ENCODE peak calls at places on chromosomes 7 and 10, in nine cellular contexts. V, W, R, T, S, B, K, Q and N are unnamed samples.

GRCh38 chr7:52119537-52119936 is 802.9 kb upstream of the COBL start:
- DNase-seq in V (no peak), W (no peak), R (no peak), T (no peak), S (no peak), B (no peak), K (no peak), Q (no peak), N (no peak)

GRCh38 chr10:6053303-6053702 is 8.9 kb downstream of the IL2RA start:
- DNase-seq in V (no peak), W (no peak), R (no peak), T (no peak), S (no peak), B (no peak), K (no peak), Q (no peak), N (no peak)

GRCh38 chr7:34208878-34209621 is 303.7 kb downstream of the BMPER start:
- DNase-seq in V (no peak), W (no peak), R (no peak), T (no peak), S (no peak), B (no peak), K (no peak), Q (no peak), N (no peak)

GRCh38 chr10:17465328-17466125 is 11.1 kb upstream of the ST8SIA6 start:
- DNase-seq in V (no peak), W (no peak), R (no peak), T (no peak), S (no peak), B (no peak), K (no peak), Q (no peak), N (no peak)

GRCh38 chr10:94344522-94345122 is 18.1 kb downstream of the NOC3L start:
- DNase-seq in V (no peak), W (no peak), R (no peak), T (no peak), S (no peak), B (no peak), K (no peak), Q (no peak), N (no peak)

GRCh38 chr10:23910296-23910695 is 298.6 kb upstream of the KIAA1217 start:
- DNase-seq in V (no peak), W (no peak), R (no peak), T (no peak), S (no peak), B (no peak), K (no peak), Q (no peak), N (no peak)

GRCh38 chr7:727806-728460 is 852 bp upstream of the PRKAR1B start:
- DNase-seq in V (no peak), W (peak), R (no peak), T (no peak), S (no peak), B (no peak), K (no peak), Q (no peak), N (no peak)

GRCh38 chr7:107007004-107007891 is 37.3 kb upstream of the PRKAR2B start:
- DNase-seq in V (peak), W (no peak), R (no peak), T (no peak), S (no peak), B (no peak), K (no peak), Q (no peak), N (peak)

GRCh38 chr10:61250131-61250530 is 203.1 kb downstream of the TMEM26 start:
- DNase-seq in V (no peak), W (no peak), R (no peak), T (no peak), S (no peak), B (no peak), K (no peak), Q (no peak), N (no peak)

GRCh38 chr7:90655566-90655965 is 59.4 kb downstream of the CDK14 start:
- DNase-seq in V (no peak), W (no peak), R (no peak), T (no peak), S (no peak), B (peak), K (no peak), Q (no peak), N (no peak)

GRCh38 chr7:5693529-5693928 is 87.9 kb downstream of the RNF216 start:
- DNase-seq in V (peak), W (no peak), R (no peak), T (no peak), S (peak), B (peak), K (no peak), Q (no peak), N (peak)

GRCh38 chr10:29501692-29502091 is 133.1 kb downstream of the SVIL start:
- DNase-seq in V (no peak), W (no peak), R (no peak), T (no peak), S (no peak), B (peak), K (no peak), Q (no peak), N (peak)

GRCh38 chr7:1538544-1539345 is 8.2 kb downstream of the MAFK start:
- DNase-seq in V (no peak), W (no peak), R (no peak), T (peak), S (no peak), B (no peak), K (no peak), Q (no peak), N (no peak)

GRCh38 chr10:110864662-110865140 is 7.0 kb upstream of the PDCD4 start:
- DNase-seq in V (peak), W (no peak), R (peak), T (peak), S (no peak), B (no peak), K (no peak), Q (no peak), N (no peak)

GRCh38 chr10:76491216-76491615 is 1059.8 kb downstream of the LRMDA start:
- DNase-seq in V (no peak), W (no peak), R (no peak), T (no peak), S (no peak), B (peak), K (no peak), Q (no peak), N (no peak)

GRCh38 chr10:108250954-108251620 is 1086.6 kb upstream of the SORCS1 start:
- DNase-seq in V (no peak), W (no peak), R (no peak), T (no peak), S (no peak), B (no peak), K (no peak), Q (no peak), N (no peak)